ENCODE peak calls at places on chromosome 7, in nine cellular contexts. One of them, this sample, is unnamed.

GRCh38 chr7:28613262-28613661 is 200.9 kb downstream of the CREB5 start:
- DNase-seq in sigmoid colon: no peak
- DNase-seq in GM12891: no peak
- DNase-seq in HCT116: no peak
- DNase-seq in transverse colon: no peak
- DNase-seq in stomach: no peak
- DNase-seq in GM12892: no peak
- DNase-seq in spleen: no peak
- DNase-seq in prostate gland: no peak
- DNase-seq in this sample: no peak

GRCh38 chr7:104960741-104961479 is 53.1 kb upstream of the KMT2E start:
- DNase-seq in sigmoid colon: no peak
- DNase-seq in GM12891: no peak
- DNase-seq in HCT116: no peak
- DNase-seq in transverse colon: no peak
- DNase-seq in stomach: no peak
- DNase-seq in GM12892: no peak
- DNase-seq in spleen: no peak
- DNase-seq in prostate gland: peak
- DNase-seq in this sample: no peak

GRCh38 chr7:143391462-143392404 is 10.6 kb downstream of the ZYX start:
- DNase-seq in sigmoid colon: peak
- DNase-seq in GM12891: no peak
- DNase-seq in HCT116: no peak
- DNase-seq in transverse colon: peak
- DNase-seq in stomach: peak
- DNase-seq in GM12892: no peak
- DNase-seq in spleen: no peak
- DNase-seq in prostate gland: no peak
- DNase-seq in this sample: no peak

GRCh38 chr7:19107392-19108147 is 9.9 kb downstream of the TWIST1 start:
- DNase-seq in sigmoid colon: peak
- DNase-seq in GM12891: no peak
- DNase-seq in HCT116: no peak
- DNase-seq in transverse colon: no peak
- DNase-seq in stomach: no peak
- DNase-seq in GM12892: no peak
- DNase-seq in spleen: no peak
- DNase-seq in prostate gland: no peak
- DNase-seq in this sample: peak

GRCh38 chr7:157358041-157358752 is 21.4 kb downstream of the DNAJB6 start:
- DNase-seq in sigmoid colon: no peak
- DNase-seq in GM12891: no peak
- DNase-seq in HCT116: no peak
- DNase-seq in transverse colon: no peak
- DNase-seq in stomach: no peak
- DNase-seq in GM12892: no peak
- DNase-seq in spleen: no peak
- DNase-seq in prostate gland: no peak
- DNase-seq in this sample: no peak

GRCh38 chr7:122055072-122055471 is 89.0 kb downstream of the AASS start:
- DNase-seq in sigmoid colon: no peak
- DNase-seq in GM12891: no peak
- DNase-seq in HCT116: no peak
- DNase-seq in transverse colon: no peak
- DNase-seq in stomach: no peak
- DNase-seq in GM12892: no peak
- DNase-seq in spleen: no peak
- DNase-seq in prostate gland: no peak
- DNase-seq in this sample: no peak

GRCh38 chr7:108650487-108650886 is 80.8 kb downstream of the DNAJB9 start:
- DNase-seq in sigmoid colon: no peak
- DNase-seq in GM12891: no peak
- DNase-seq in HCT116: no peak
- DNase-seq in transverse colon: no peak
- DNase-seq in stomach: no peak
- DNase-seq in GM12892: no peak
- DNase-seq in spleen: no peak
- DNase-seq in prostate gland: no peak
- DNase-seq in this sample: no peak

GRCh38 chr7:146090023-146090645 is 26.5 kb upstream of the CNTNAP2 start:
- DNase-seq in sigmoid colon: no peak
- DNase-seq in GM12891: peak
- DNase-seq in HCT116: peak
- DNase-seq in transverse colon: no peak
- DNase-seq in stomach: no peak
- DNase-seq in GM12892: no peak
- DNase-seq in spleen: no peak
- DNase-seq in prostate gland: no peak
- DNase-seq in this sample: peak

GRCh38 chr7:117399820-117400422 is 27.4 kb downstream of the ASZ1 start:
- DNase-seq in sigmoid colon: no peak
- DNase-seq in GM12891: no peak
- DNase-seq in HCT116: no peak
- DNase-seq in transverse colon: no peak
- DNase-seq in stomach: no peak
- DNase-seq in GM12892: no peak
- DNase-seq in spleen: no peak
- DNase-seq in prostate gland: no peak
- DNase-seq in this sample: no peak

GRCh38 chr7:70728873-70729552 is 402.9 kb upstream of the GALNT17 start:
- DNase-seq in sigmoid colon: no peak
- DNase-seq in GM12891: no peak
- DNase-seq in HCT116: no peak
- DNase-seq in transverse colon: peak
- DNase-seq in stomach: no peak
- DNase-seq in GM12892: no peak
- DNase-seq in spleen: no peak
- DNase-seq in prostate gland: no peak
- DNase-seq in this sample: peak

GRCh38 chr7:34539003-34539402 is 119.0 kb upstream of the NPSR1 start:
- DNase-seq in sigmoid colon: no peak
- DNase-seq in GM12891: no peak
- DNase-seq in HCT116: no peak
- DNase-seq in transverse colon: no peak
- DNase-seq in stomach: no peak
- DNase-seq in GM12892: no peak
- DNase-seq in spleen: no peak
- DNase-seq in prostate gland: no peak
- DNase-seq in this sample: no peak

GRCh38 chr7:27782849-27783248 is 42.9 kb downstream of the TAX1BP1 start:
- DNase-seq in sigmoid colon: no peak
- DNase-seq in GM12891: no peak
- DNase-seq in HCT116: no peak
- DNase-seq in transverse colon: no peak
- DNase-seq in stomach: no peak
- DNase-seq in GM12892: no peak
- DNase-seq in spleen: no peak
- DNase-seq in prostate gland: no peak
- DNase-seq in this sample: no peak

GRCh38 chr7:98286093-98286525 is 4.6 kb downstream of the BRI3 start:
- DNase-seq in sigmoid colon: peak
- DNase-seq in GM12891: no peak
- DNase-seq in HCT116: peak
- DNase-seq in transverse colon: peak
- DNase-seq in stomach: peak
- DNase-seq in GM12892: no peak
- DNase-seq in spleen: peak
- DNase-seq in prostate gland: no peak
- DNase-seq in this sample: no peak

DNA sequence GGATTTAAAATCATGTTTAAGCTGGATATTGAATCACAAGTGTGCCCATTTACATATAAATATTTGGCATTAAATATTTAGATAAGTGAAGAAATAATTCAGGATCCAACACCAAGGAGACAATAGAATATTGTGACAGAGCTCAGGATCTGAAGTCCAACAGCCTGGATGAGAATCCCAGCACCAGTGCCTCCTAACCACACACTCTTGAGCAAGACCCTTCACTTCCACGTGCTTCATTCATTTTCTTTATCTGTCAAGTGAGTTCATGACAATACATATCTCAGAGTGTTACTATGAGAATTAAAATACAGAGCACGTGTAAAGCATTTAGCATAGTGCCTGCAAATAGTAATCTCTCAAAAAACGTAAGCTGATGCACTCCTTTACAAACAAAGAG is 78.4 kb upstream of the IKZF1 start:
- DNase-seq in sigmoid colon: no peak
- DNase-seq in GM12891: no peak
- DNase-seq in HCT116: no peak
- DNase-seq in transverse colon: no peak
- DNase-seq in stomach: no peak
- DNase-seq in GM12892: no peak
- DNase-seq in spleen: no peak
- DNase-seq in prostate gland: no peak
- DNase-seq in this sample: no peak
- TF ChIP-seq POLR2AphosphoS5 in sigmoid colon: no peak
- TF ChIP-seq POLR2AphosphoS5 in GM12891: no peak
- TF ChIP-seq POLR2AphosphoS5 in HCT116: no peak
- TF ChIP-seq POLR2AphosphoS5 in transverse colon: no peak
- TF ChIP-seq POLR2AphosphoS5 in stomach: no peak
- TF ChIP-seq POLR2AphosphoS5 in GM12892: no peak
- TF ChIP-seq POLR2AphosphoS5 in spleen: no peak
- TF ChIP-seq POLR2AphosphoS5 in prostate gland: no peak
- TF ChIP-seq POLR2AphosphoS5 in this sample: no peak

GRCh38 chr7:151725844-151726770 is 150.8 kb downstream of the PRKAG2 start:
- DNase-seq in sigmoid colon: no peak
- DNase-seq in GM12891: no peak
- DNase-seq in HCT116: no peak
- DNase-seq in transverse colon: no peak
- DNase-seq in stomach: no peak
- DNase-seq in GM12892: no peak
- DNase-seq in spleen: no peak
- DNase-seq in prostate gland: no peak
- DNase-seq in this sample: no peak

GRCh38 chr7:151726875-151727578 is 149.9 kb downstream of the PRKAG2 start:
- DNase-seq in sigmoid colon: no peak
- DNase-seq in GM12891: no peak
- DNase-seq in HCT116: no peak
- DNase-seq in transverse colon: no peak
- DNase-seq in stomach: no peak
- DNase-seq in GM12892: no peak
- DNase-seq in spleen: no peak
- DNase-seq in prostate gland: no peak
- DNase-seq in this sample: no peak

GRCh38 chr7:151728746-151729145 is 148.2 kb downstream of the PRKAG2 start:
- DNase-seq in sigmoid colon: no peak
- DNase-seq in GM12891: no peak
- DNase-seq in HCT116: no peak
- DNase-seq in transverse colon: no peak
- DNase-seq in stomach: no peak
- DNase-seq in GM12892: no peak
- DNase-seq in spleen: no peak
- DNase-seq in prostate gland: no peak
- DNase-seq in this sample: no peak

GRCh38 chr7:151728286-151728660 is 148.6 kb downstream of the PRKAG2 start:
- DNase-seq in sigmoid colon: no peak
- DNase-seq in GM12891: no peak
- DNase-seq in HCT116: no peak
- DNase-seq in transverse colon: no peak
- DNase-seq in stomach: no peak
- DNase-seq in GM12892: no peak
- DNase-seq in spleen: no peak
- DNase-seq in prostate gland: no peak
- DNase-seq in this sample: no peak

DNA sequence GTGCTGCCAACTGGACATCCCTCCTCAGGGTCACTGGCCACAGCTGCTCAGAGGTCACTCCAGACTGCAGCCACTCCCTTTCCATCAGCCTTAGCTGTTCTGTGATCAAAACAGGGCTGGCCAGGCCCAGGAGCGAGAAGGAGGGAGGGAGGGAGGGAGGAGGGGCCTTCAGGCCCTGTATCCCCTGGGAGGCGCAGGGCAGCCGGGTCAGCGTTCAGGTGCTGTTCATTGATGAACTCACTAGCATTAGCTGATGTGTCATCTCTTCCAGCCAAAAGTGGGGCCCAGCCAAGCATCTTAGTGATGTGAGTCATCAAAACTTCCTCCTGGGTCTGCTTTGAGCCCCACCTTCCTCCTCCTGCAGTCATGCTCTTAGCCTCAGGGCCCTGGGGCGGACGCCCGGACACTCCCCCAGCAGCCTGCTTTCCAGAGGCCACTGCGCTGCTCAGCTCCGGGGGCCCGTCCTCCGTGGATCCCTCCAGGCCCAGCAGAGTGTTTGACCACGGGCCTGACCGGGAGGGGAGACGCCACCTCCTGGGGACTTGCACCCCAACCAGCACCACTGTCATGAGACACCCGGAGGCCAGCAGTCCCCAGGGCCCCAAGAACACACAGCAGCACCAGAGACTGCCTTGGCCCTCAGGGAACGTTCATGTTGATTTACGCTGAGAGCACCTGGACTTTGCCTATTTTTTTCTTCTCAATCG is 149.2 kb downstream of the PRKAG2 start:
- DNase-seq in sigmoid colon: peak
- DNase-seq in GM12891: peak
- DNase-seq in HCT116: peak
- DNase-seq in transverse colon: peak
- DNase-seq in stomach: peak
- DNase-seq in GM12892: no peak
- DNase-seq in spleen: no peak
- DNase-seq in prostate gland: peak
- DNase-seq in this sample: no peak
- TF ChIP-seq POLR2AphosphoS5 in sigmoid colon: peak
- TF ChIP-seq POLR2AphosphoS5 in GM12891: no peak
- TF ChIP-seq POLR2AphosphoS5 in HCT116: peak
- TF ChIP-seq POLR2AphosphoS5 in transverse colon: peak
- TF ChIP-seq POLR2AphosphoS5 in stomach: no peak
- TF ChIP-seq POLR2AphosphoS5 in GM12892: no peak
- TF ChIP-seq POLR2AphosphoS5 in spleen: no peak
- TF ChIP-seq POLR2AphosphoS5 in prostate gland: peak
- TF ChIP-seq POLR2AphosphoS5 in this sample: no peak

GRCh38 chr7:73520673-73521635 is 1.1 kb downstream of the BAZ1B start:
- DNase-seq in sigmoid colon: no peak
- DNase-seq in GM12891: no peak
- DNase-seq in HCT116: no peak
- DNase-seq in transverse colon: no peak
- DNase-seq in stomach: no peak
- DNase-seq in GM12892: no peak
- DNase-seq in spleen: no peak
- DNase-seq in prostate gland: no peak
- DNase-seq in this sample: peak
- TF ChIP-seq POLR2AphosphoS5 in sigmoid colon: no peak
- TF ChIP-seq POLR2AphosphoS5 in GM12891: no peak
- TF ChIP-seq POLR2AphosphoS5 in HCT116: no peak
- TF ChIP-seq POLR2AphosphoS5 in transverse colon: no peak
- TF ChIP-seq POLR2AphosphoS5 in stomach: no peak
- TF ChIP-seq POLR2AphosphoS5 in GM12892: no peak
- TF ChIP-seq POLR2AphosphoS5 in spleen: no peak
- TF ChIP-seq POLR2AphosphoS5 in prostate gland: no peak
- TF ChIP-seq POLR2AphosphoS5 in this sample: no peak

DNA sequence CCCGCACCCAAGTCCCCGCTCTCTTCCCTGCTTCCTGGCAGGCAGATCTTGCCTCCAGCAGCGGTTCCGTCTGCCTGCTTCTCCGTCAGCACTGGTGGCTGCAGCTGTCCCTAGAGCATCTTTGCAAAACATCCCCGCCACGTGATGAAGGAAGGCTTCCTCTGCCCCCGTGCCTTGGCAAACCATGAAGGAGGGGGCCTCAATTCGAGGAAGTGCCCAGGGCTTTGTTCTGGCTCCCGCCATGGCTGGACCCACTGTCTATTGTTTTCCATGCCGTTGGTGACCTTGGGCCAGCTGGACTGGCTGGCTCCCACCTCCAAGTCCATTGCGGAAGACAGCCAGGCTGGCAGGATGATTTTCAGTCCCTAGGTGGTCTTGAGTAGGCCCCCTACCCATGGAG is 13.2 kb upstream of the AQP1 start:
- DNase-seq in sigmoid colon: no peak
- DNase-seq in GM12891: no peak
- DNase-seq in HCT116: no peak
- DNase-seq in transverse colon: no peak
- DNase-seq in stomach: no peak
- DNase-seq in GM12892: no peak
- DNase-seq in spleen: no peak
- DNase-seq in prostate gland: no peak
- DNase-seq in this sample: no peak
- TF ChIP-seq POLR2AphosphoS5 in sigmoid colon: no peak
- TF ChIP-seq POLR2AphosphoS5 in GM12891: no peak
- TF ChIP-seq POLR2AphosphoS5 in HCT116: no peak
- TF ChIP-seq POLR2AphosphoS5 in transverse colon: no peak
- TF ChIP-seq POLR2AphosphoS5 in stomach: no peak
- TF ChIP-seq POLR2AphosphoS5 in GM12892: no peak
- TF ChIP-seq POLR2AphosphoS5 in spleen: peak
- TF ChIP-seq POLR2AphosphoS5 in prostate gland: no peak
- TF ChIP-seq POLR2AphosphoS5 in this sample: no peak

This sample was measured in GM23338.